ENCODE peak calls at places on chromosomes 6 and 20, in four cellular contexts. F is K562, O is SK-N-SH, L is GM12878. Q is an unnamed sample.

GRCh38 chr6:167968091-167968490 is 29.4 kb upstream of the KIF25 start:
- DNase-seq in L (no peak), O (peak), F (peak), Q (peak)

GRCh38 chr6:138517635-138518034 is 18.3 kb upstream of the NHSL1 start:
- DNase-seq in O (peak), L (no peak), F (peak), Q (peak)

GRCh38 chr6:147204843-147205311 is 660 bp downstream of the STXBP5 start:
- DNase-seq in O (no peak), L (no peak), F (no peak), Q (no peak)

GRCh38 chr6:101545171-101545570 is 151.7 kb downstream of the GRIK2 start:
- DNase-seq in F (no peak), O (no peak), L (no peak), Q (no peak)

GRCh38 chr20:2210646-2211556 is 84.9 kb upstream of the TGM3 start:
- DNase-seq in L (no peak), F (no peak), O (no peak), Q (no peak)

GRCh38 chr6:139881728-139882211 is 507.3 kb upstream of the CITED2 start:
- DNase-seq in O (peak), L (no peak), F (peak), Q (peak)

GRCh38 chr6:151004415-151005024 is 139.0 kb downstream of the MTHFD1L start:
- DNase-seq in L (no peak), O (no peak), F (no peak), Q (no peak)

GRCh38 chr6:83113258-83113657 is 45.8 kb downstream of the DOP1A start:
- DNase-seq in O (no peak), F (no peak), L (no peak), Q (no peak)

GRCh38 chr6:157885211-157885788 is 62.3 kb downstream of the SNX9 start:
- DNase-seq in O (no peak), L (no peak), F (no peak), Q (no peak)

GRCh38 chr6:32886674-32887383 is 32.8 kb downstream of the PSMB9 start:
- DNase-seq in F (no peak), O (no peak), L (no peak), Q (no peak)

GRCh38 chr20:4012631-4013030 is 2.7 kb downstream of the RNF24 start:
- DNase-seq in O (no peak), L (no peak), F (peak), Q (no peak)

GRCh38 chr6:4776493-4776966 is 326 bp downstream of the CDYL start:
- DNase-seq in L (no peak), F (peak), O (peak), Q (no peak)
- TF ChIP-seq NRF1 in L (no peak), F (no peak), O (no peak), Q (no peak)

GRCh38 chr6:169529931-169530761 is 171.7 kb downstream of the WDR27 start:
- DNase-seq in O (no peak), L (no peak), F (no peak), Q (no peak)
- TF ChIP-seq EP300 in O (peak), L (no peak), F (no peak), Q (no peak)

DNA sequence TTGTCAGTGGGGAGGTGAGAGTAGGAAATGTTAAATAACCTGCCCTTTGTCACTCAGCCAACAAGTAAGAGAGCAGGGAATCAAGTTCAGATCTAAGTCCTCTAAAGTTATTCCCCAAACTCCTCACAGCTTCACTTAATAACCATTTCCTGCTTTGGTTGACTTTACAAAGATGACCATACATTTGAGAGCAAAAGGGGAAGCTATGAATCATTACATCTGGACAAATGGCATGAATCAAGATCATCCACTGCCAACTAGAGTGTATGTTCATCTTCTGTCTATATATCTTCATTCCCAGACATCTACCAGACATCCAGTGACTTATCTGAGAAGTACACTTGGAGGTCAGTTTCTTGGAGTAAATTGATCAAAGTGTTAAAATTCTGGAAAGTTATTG is 15.1 kb upstream of the HIVEP2 start:
- DNase-seq in L (no peak), F (no peak), O (no peak), Q (no peak)
- TF ChIP-seq NRF1 in L (no peak), F (no peak), O (no peak), Q (no peak)

DNA sequence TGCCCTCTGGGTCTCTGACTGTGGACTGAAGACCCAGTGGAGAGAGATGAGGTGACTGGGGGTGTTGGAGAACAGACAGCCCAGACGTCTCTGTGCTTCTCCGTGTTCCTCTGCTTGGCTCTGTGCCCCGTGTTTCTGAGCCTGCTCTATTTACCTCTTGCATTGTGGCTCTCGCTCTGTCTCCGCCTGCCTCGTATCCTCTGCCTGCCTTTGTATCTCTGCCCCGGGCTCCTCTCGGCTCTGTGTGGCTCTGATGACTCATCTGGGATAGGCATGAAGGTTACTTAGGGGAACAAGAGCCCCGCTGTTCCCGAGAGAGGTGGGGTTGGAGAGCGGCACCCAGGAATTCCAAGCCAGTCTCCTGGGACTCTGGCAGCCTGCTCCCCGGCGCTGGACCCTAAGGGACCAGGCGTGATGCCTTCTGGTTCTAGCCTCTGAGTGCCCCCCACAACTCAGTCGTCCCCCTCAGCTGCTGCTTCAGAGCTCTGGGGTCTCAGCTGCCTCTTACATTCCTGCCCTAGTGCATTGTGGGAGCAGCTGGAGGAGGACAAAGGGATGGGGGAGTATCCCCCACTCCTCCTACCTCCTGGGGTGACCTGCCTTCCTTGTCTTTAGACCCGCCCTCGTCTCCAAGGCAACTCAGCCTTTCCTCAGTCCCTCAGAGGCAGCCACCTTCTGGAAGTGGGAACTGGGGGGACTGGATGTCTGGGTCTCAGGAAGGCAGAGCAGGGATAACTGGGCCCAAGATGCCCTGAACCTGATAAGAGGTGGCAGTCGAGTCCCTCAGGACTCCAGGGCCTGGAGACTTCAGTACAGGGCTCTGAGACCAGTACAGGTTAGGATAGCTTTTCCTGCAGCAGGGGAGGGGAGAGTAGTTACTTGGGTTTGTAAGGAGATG is 1.9 kb downstream of the DDR1 start:
- DNase-seq in L (no peak), O (peak), F (peak), Q (peak)
- TF ChIP-seq EP300 in L (no peak), O (peak), F (no peak), Q (no peak)

DNA sequence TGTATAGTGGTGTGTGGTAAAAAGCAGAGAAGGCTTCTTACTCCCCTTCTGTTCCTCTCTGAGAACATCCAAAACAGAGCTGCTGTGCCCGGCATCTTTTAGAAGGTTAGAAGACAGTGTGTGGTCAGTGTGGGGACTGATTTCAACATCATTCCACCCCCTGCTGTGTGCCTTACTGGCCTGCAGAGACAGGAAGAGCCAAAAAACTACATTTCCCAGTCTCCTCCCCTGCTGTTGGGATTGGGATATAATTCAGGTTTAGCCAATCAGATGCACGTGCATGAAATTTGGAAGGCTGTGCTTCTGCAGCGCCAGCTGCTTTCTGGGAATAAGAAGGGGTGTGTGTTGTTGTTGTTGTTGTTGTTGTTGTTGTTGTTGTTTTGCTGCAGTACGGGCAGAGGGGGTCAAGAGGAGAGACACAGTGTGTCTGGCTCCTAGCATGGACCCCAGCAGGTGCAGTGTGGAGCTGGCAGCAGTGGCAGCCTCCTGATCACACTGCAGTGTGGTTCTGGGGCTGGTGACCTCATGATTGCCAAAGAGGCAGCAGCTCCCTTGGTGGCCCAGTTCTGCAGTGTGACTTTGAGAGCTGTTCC is 74.7 kb downstream of the MRPL14 start:
- DNase-seq in O (peak), L (no peak), F (peak), Q (no peak)
- TF ChIP-seq NRF1 in O (no peak), L (no peak), F (no peak), Q (no peak)

GRCh38 chr20:17968366-17969275 is at the start of the genes MGME1 and SNX5:
- DNase-seq in L (peak), O (peak), F (peak), Q (peak)
- TF ChIP-seq EP300 in L (no peak), O (peak), F (peak), Q (no peak)

DNA sequence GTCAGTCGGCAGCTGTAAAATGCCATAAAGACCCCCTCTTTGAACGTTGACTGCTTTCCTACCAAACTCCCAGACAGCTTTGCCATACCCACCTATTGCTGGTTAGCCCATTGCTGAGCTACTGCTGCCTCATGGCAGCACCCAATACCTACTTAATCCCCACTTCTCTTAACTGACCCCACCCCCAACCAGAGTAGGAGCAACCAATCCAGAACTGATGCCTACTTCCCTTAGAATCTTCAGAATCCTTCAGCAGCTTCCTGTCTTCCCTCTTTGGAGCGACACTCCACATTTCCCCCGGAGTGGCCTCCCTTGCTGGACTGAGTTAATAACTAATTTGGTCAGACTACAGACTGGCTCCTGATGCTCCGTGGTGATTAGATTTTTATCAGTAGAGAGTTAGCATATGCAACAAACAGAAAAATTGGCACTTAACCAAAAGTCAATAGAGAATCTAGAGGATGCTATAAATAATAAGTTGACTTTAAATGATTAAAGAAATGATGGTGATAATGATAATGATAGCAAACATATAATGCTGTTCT is 51.3 kb upstream of the UBR2 start:
- DNase-seq in F (no peak), O (peak), L (no peak), Q (no peak)
- TF ChIP-seq NRF1 in F (no peak), O (no peak), L (no peak), Q (no peak)

GRCh38 chr20:38141889-38142494 is 23.1 kb downstream of the TGM2 start:
- DNase-seq in L (no peak), F (no peak), O (no peak), Q (no peak)
- TF ChIP-seq EP300 in L (no peak), F (no peak), O (no peak), Q (no peak)

GRCh38 chr6:56378966-56379608 is 131.7 kb upstream of the COL21A1 start:
- DNase-seq in L (no peak), F (no peak), O (no peak), Q (no peak)
- TF ChIP-seq NRF1 in L (no peak), F (no peak), O (no peak), Q (no peak)